ENCODE peak calls at places on chromosome 12, in six cellular contexts. One of them, this sample, is unnamed.

GRCh38 chr12:75563351-75563750 is 51.9 kb upstream of the KRR1 start:
- DNase-seq in right atrium auricular region: no peak
- DNase-seq in fibroblast of lung: no peak
- DNase-seq in mammary epithelial cell: no peak
- DNase-seq in right cardiac atrium: no peak
- DNase-seq in osteoblast: peak
- DNase-seq in this sample: no peak

GRCh38 chr12:65121049-65121955 is at the start of gene WIF1:
- DNase-seq in mammary epithelial cell: peak
- DNase-seq in osteoblast: peak
- DNase-seq in fibroblast of lung: peak
- DNase-seq in right atrium auricular region: no peak
- DNase-seq in right cardiac atrium: peak
- DNase-seq in this sample: peak

GRCh38 chr12:122368361-122369073 is 54.0 kb downstream of the CLIP1 start:
- DNase-seq in mammary epithelial cell: peak
- DNase-seq in osteoblast: no peak
- DNase-seq in fibroblast of lung: peak
- DNase-seq in right atrium auricular region: no peak
- DNase-seq in right cardiac atrium: no peak
- DNase-seq in this sample: peak

GRCh38 chr12:39127401-39127800 is 222.0 kb upstream of the CPNE8 start:
- DNase-seq in right cardiac atrium: no peak
- DNase-seq in right atrium auricular region: no peak
- DNase-seq in mammary epithelial cell: peak
- DNase-seq in fibroblast of lung: peak
- DNase-seq in osteoblast: peak
- DNase-seq in this sample: no peak

GRCh38 chr12:18141583-18141982 is 51.6 kb upstream of the RERGL start:
- DNase-seq in right cardiac atrium: no peak
- DNase-seq in osteoblast: no peak
- DNase-seq in mammary epithelial cell: peak
- DNase-seq in fibroblast of lung: peak
- DNase-seq in right atrium auricular region: no peak
- DNase-seq in this sample: no peak

GRCh38 chr12:116559080-116559329 is 176 bp upstream of the MAP1LC3B2 start:
- DNase-seq in right cardiac atrium: no peak
- DNase-seq in mammary epithelial cell: no peak
- DNase-seq in fibroblast of lung: no peak
- DNase-seq in osteoblast: no peak
- DNase-seq in right atrium auricular region: no peak
- DNase-seq in this sample: no peak

GRCh38 chr12:28506271-28506670 is 316.0 kb downstream of the CCDC91 start:
- DNase-seq in right atrium auricular region: no peak
- DNase-seq in mammary epithelial cell: no peak
- DNase-seq in fibroblast of lung: peak
- DNase-seq in right cardiac atrium: no peak
- DNase-seq in osteoblast: no peak
- DNase-seq in this sample: no peak

GRCh38 chr12:132310181-132311040 is 19.0 kb downstream of the GALNT9 start:
- DNase-seq in mammary epithelial cell: no peak
- DNase-seq in right cardiac atrium: no peak
- DNase-seq in right atrium auricular region: no peak
- DNase-seq in fibroblast of lung: peak
- DNase-seq in osteoblast: no peak
- DNase-seq in this sample: peak

GRCh38 chr12:45010051-45010450 is 40.8 kb downstream of the DBX2 start:
- DNase-seq in right cardiac atrium: no peak
- DNase-seq in mammary epithelial cell: peak
- DNase-seq in fibroblast of lung: peak
- DNase-seq in right atrium auricular region: no peak
- DNase-seq in osteoblast: no peak
- DNase-seq in this sample: no peak

GRCh38 chr12:124088232-124088907 is 115.4 kb downstream of the ZNF664 start:
- DNase-seq in right atrium auricular region: no peak
- DNase-seq in osteoblast: no peak
- DNase-seq in right cardiac atrium: no peak
- DNase-seq in fibroblast of lung: no peak
- DNase-seq in mammary epithelial cell: no peak
- DNase-seq in this sample: no peak

GRCh38 chr12:81245918-81246611 is 168.2 kb downstream of the ACSS3 start:
- DNase-seq in mammary epithelial cell: no peak
- DNase-seq in osteoblast: peak
- DNase-seq in fibroblast of lung: no peak
- DNase-seq in right cardiac atrium: no peak
- DNase-seq in right atrium auricular region: no peak
- DNase-seq in this sample: no peak

GRCh38 chr12:19675361-19675760 is 236.1 kb downstream of the AEBP2 start:
- DNase-seq in osteoblast: peak
- DNase-seq in mammary epithelial cell: no peak
- DNase-seq in fibroblast of lung: no peak
- DNase-seq in right atrium auricular region: no peak
- DNase-seq in right cardiac atrium: no peak
- DNase-seq in this sample: no peak

GRCh38 chr12:105915997-105916697 is 222.6 kb downstream of the NUAK1 start:
- DNase-seq in fibroblast of lung: peak
- DNase-seq in right cardiac atrium: no peak
- DNase-seq in osteoblast: no peak
- DNase-seq in mammary epithelial cell: no peak
- DNase-seq in right atrium auricular region: no peak
- DNase-seq in this sample: no peak

GRCh38 chr12:81078469-81079196 is 754 bp downstream of the ACSS3 start:
- DNase-seq in fibroblast of lung: peak
- DNase-seq in osteoblast: peak
- DNase-seq in right atrium auricular region: no peak
- DNase-seq in mammary epithelial cell: no peak
- DNase-seq in right cardiac atrium: peak
- DNase-seq in this sample: peak

GRCh38 chr12:119072463-119072862 is 91.1 kb downstream of the SRRM4 start:
- DNase-seq in mammary epithelial cell: no peak
- DNase-seq in right atrium auricular region: no peak
- DNase-seq in fibroblast of lung: no peak
- DNase-seq in osteoblast: peak
- DNase-seq in right cardiac atrium: no peak
- DNase-seq in this sample: no peak

GRCh38 chr12:89166525-89166934 is 185.8 kb downstream of the DUSP6 start:
- DNase-seq in right cardiac atrium: no peak
- DNase-seq in mammary epithelial cell: peak
- DNase-seq in osteoblast: peak
- DNase-seq in fibroblast of lung: peak
- DNase-seq in right atrium auricular region: no peak
- DNase-seq in this sample: no peak

GRCh38 chr12:89874146-89874545 is 165.5 kb upstream of the ATP2B1 start:
- DNase-seq in mammary epithelial cell: no peak
- DNase-seq in right atrium auricular region: no peak
- DNase-seq in osteoblast: no peak
- DNase-seq in right cardiac atrium: no peak
- DNase-seq in fibroblast of lung: peak
- DNase-seq in this sample: no peak

GRCh38 chr12:110249105-110249504 is 31.9 kb upstream of the ATP2A2 start:
- DNase-seq in fibroblast of lung: no peak
- DNase-seq in osteoblast: no peak
- DNase-seq in mammary epithelial cell: no peak
- DNase-seq in right atrium auricular region: peak
- DNase-seq in right cardiac atrium: no peak
- DNase-seq in this sample: no peak

GRCh38 chr12:120093592-120094355 is 22.8 kb downstream of the RAB35 start:
- DNase-seq in mammary epithelial cell: no peak
- DNase-seq in right atrium auricular region: no peak
- DNase-seq in osteoblast: peak
- DNase-seq in right cardiac atrium: no peak
- DNase-seq in fibroblast of lung: no peak
- DNase-seq in this sample: no peak

GRCh38 chr12:113439606-113440030 is 17.4 kb downstream of the SDSL start:
- DNase-seq in fibroblast of lung: peak
- DNase-seq in right atrium auricular region: no peak
- DNase-seq in osteoblast: peak
- DNase-seq in right cardiac atrium: peak
- DNase-seq in mammary epithelial cell: no peak
- DNase-seq in this sample: peak

GRCh38 chr12:82627799-82628198 is 58.9 kb upstream of the TMTC2 start:
- DNase-seq in fibroblast of lung: peak
- DNase-seq in osteoblast: no peak
- DNase-seq in right cardiac atrium: no peak
- DNase-seq in right atrium auricular region: no peak
- DNase-seq in mammary epithelial cell: peak
- DNase-seq in this sample: peak

GRCh38 chr12:57888407-57889157 is 42.1 kb upstream of the CTDSP2 start:
- DNase-seq in osteoblast: peak
- DNase-seq in right cardiac atrium: peak
- DNase-seq in fibroblast of lung: peak
- DNase-seq in right atrium auricular region: no peak
- DNase-seq in mammary epithelial cell: peak
- DNase-seq in this sample: no peak

GRCh38 chr12:57868870-57869609 is 22.5 kb upstream of the CTDSP2 start:
- DNase-seq in fibroblast of lung: no peak
- DNase-seq in osteoblast: peak
- DNase-seq in mammary epithelial cell: no peak
- DNase-seq in right atrium auricular region: peak
- DNase-seq in right cardiac atrium: peak
- DNase-seq in this sample: peak

GRCh38 chr12:107349008-107349747 is 255.8 kb upstream of the CRY1 start:
- DNase-seq in right cardiac atrium: no peak
- DNase-seq in mammary epithelial cell: peak
- DNase-seq in right atrium auricular region: no peak
- DNase-seq in fibroblast of lung: peak
- DNase-seq in osteoblast: no peak
- DNase-seq in this sample: peak

GRCh38 chr12:101356794-101357193 is 50.8 kb downstream of the ARL1 start:
- DNase-seq in osteoblast: no peak
- DNase-seq in right atrium auricular region: no peak
- DNase-seq in right cardiac atrium: no peak
- DNase-seq in mammary epithelial cell: no peak
- DNase-seq in fibroblast of lung: no peak
- DNase-seq in this sample: no peak

DNA sequence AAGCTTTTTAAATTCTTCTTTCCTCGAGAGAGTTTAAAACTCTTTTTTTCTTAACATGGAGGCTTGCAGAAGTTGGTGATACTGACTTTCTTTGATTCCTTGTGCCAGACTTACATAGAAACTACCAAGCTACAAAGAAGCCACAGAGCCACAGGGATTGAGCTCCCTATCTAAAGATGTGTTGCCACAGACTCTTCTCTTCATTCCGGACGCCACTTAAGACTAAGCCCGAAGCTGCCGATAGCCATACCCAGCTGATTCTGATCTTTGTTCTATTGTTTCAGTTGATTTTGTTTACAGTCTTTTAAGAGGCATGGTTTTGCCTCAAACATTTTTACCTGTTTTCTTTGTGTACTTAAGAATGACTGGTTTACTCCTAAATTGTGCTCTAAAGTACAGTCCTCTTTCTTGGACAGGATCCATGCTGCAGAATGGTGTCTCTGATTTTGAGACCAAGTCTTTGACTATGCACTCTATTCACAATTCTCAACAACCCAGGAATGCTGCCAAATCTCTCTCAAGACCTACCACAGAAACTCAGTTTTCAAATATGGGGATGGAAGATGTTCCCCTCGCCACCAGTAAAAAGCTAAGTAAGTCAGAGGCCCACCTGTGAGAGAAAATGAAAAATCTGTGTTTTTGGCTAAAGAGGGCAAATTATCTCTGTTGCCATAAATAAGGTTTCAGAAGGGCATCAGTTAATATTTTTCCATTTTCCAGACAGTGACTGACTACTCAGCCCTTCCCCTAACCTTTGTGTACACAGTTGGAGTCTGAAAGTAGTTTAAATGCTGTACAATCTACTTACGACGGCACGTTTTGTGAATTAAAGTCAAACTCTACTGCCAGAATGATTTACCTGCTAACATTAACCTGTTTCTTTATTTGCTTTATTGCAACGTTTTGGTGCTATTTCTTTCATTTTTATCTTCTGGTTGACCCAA is 42.1 kb upstream of the KCNH3 start:
- DNase-seq in fibroblast of lung: no peak
- DNase-seq in osteoblast: no peak
- DNase-seq in right cardiac atrium: no peak
- DNase-seq in right atrium auricular region: no peak
- DNase-seq in mammary epithelial cell: no peak
- DNase-seq in this sample: no peak
- H3K4me3 ChIP-seq in fibroblast of lung: no peak
- H3K4me3 ChIP-seq in osteoblast: no peak
- H3K4me3 ChIP-seq in right cardiac atrium: no peak
- H3K4me3 ChIP-seq in right atrium auricular region: no peak
- H3K4me3 ChIP-seq in mammary epithelial cell: no peak
- H3K4me3 ChIP-seq in this sample: no peak

DNA sequence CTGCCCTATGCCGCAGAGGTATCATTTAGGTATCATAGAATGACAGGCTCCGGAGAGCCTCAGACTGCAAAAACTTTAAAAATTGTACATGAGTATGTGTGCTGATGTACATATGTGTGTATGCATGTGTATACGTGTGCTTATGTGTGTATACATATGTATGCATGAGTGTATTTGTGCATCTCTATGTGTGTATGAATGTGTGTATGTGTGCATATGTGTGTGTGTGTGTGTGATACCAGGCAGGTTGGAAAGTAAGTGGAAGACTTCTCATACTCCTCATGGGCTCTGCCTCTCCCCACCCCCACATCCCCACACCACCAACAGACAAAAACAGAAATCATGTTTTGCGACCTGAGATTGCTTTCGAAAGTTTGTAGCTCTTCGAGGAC is 621 bp upstream of the TMEM117 start:
- DNase-seq in right cardiac atrium: no peak
- DNase-seq in fibroblast of lung: peak
- DNase-seq in osteoblast: peak
- DNase-seq in mammary epithelial cell: no peak
- DNase-seq in right atrium auricular region: no peak
- DNase-seq in this sample: no peak
- H3K4me3 ChIP-seq in right cardiac atrium: peak
- H3K4me3 ChIP-seq in fibroblast of lung: peak
- H3K4me3 ChIP-seq in osteoblast: peak
- H3K4me3 ChIP-seq in mammary epithelial cell: peak
- H3K4me3 ChIP-seq in right atrium auricular region: peak
- H3K4me3 ChIP-seq in this sample: peak

GRCh38 chr12:24901975-24902461 is 46.9 kb downstream of the BCAT1 start:
- DNase-seq in osteoblast: peak
- DNase-seq in right cardiac atrium: no peak
- DNase-seq in mammary epithelial cell: peak
- DNase-seq in right atrium auricular region: no peak
- DNase-seq in fibroblast of lung: peak
- DNase-seq in this sample: no peak
- H3K4me3 ChIP-seq in osteoblast: peak
- H3K4me3 ChIP-seq in right cardiac atrium: peak
- H3K4me3 ChIP-seq in mammary epithelial cell: peak
- H3K4me3 ChIP-seq in right atrium auricular region: peak
- H3K4me3 ChIP-seq in fibroblast of lung: peak
- H3K4me3 ChIP-seq in this sample: peak

DNA sequence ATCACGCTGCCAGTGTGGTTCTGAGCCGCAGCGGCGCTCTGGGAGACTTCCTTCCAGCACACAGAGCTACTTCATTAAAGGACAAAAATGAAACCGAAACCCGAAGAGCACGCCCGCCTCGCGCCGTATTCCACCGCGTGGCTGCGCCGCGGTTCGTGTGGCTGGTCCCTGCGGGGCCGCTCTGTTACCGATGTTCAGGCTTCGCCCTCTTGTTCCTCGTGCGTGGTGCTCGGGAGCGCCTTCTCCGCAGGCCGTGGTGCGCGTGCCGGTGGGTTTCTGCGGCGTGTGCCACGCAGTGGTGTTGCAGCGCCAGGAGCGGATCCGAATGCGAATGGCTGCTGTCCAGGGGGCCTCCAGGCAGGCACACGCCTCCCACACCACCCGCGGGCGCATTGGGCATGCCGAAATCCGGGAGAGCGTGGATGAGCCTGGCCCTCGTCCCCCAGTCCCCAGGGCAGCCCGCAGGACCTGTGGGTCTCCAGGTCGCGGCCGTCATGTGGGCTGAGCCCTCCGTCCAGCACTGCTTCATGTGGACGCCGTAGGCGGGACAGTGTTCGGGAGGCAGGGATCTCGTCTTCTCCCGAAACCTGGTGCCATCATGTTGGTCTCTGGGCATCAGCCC is 91.2 kb downstream of the ADGRD1 start:
- DNase-seq in right atrium auricular region: no peak
- DNase-seq in mammary epithelial cell: no peak
- DNase-seq in right cardiac atrium: no peak
- DNase-seq in osteoblast: peak
- DNase-seq in fibroblast of lung: no peak
- DNase-seq in this sample: no peak
- H3K4me3 ChIP-seq in right atrium auricular region: no peak
- H3K4me3 ChIP-seq in mammary epithelial cell: no peak
- H3K4me3 ChIP-seq in right cardiac atrium: no peak
- H3K4me3 ChIP-seq in osteoblast: no peak
- H3K4me3 ChIP-seq in fibroblast of lung: no peak
- H3K4me3 ChIP-seq in this sample: no peak

This sample was measured in A673.